ENCODE peak calls at places on chromosomes 2 and 18, in five cellular contexts. V is HAP-1, M is psoas muscle, U is fibroblast of lung, O is neuronal stem cell. S is an unnamed sample.

GRCh38 chr2:236875906-236876505 is 209.7 kb upstream of the COPS8 start:
- DNase-seq in V (no peak), M (peak; percentile 82), U (peak; percentile 18), O (no peak), S (no peak)

GRCh38 chr2:69269330-69269729 is 117.7 kb downstream of the GFPT1 start:
- DNase-seq in V (no peak), M (no peak), U (no peak), O (no peak), S (no peak)

GRCh38 chr2:236814558-236814957 is 244.9 kb downstream of the ACKR3 start:
- DNase-seq in V (no peak), M (no peak), U (no peak), O (no peak), S (no peak)

GRCh38 chr18:5311273-5312009 is 15.9 kb upstream of the ZBTB14 start:
- DNase-seq in V (no peak), M (no peak), U (peak; percentile 40), O (no peak), S (no peak)

GRCh38 chr18:74892066-74892627 is 294.5 kb downstream of the ZNF407 start:
- DNase-seq in V (no peak), M (no peak), U (no peak), O (no peak), S (no peak)

GRCh38 chr2:12765203-12765602 is 48.5 kb downstream of the TRIB2 start:
- DNase-seq in V (no peak), M (no peak), U (no peak), O (no peak), S (no peak)

GRCh38 chr2:109378682-109379081 is 235.1 kb downstream of the SEPTIN10 start:
- DNase-seq in V (no peak), M (peak; percentile 5), U (no peak), O (no peak), S (no peak)

GRCh38 chr2:227219312-227220105 is 55.1 kb downstream of the COL4A3 start:
- DNase-seq in V (no peak), M (no peak), U (no peak), O (no peak), S (no peak)

GRCh38 chr2:11899264-11899818 is 152.9 kb downstream of the LPIN1 start:
- DNase-seq in V (no peak), M (no peak), U (peak; percentile 65), O (no peak), S (no peak)

GRCh38 chr18:45910405-45911023 is 56.6 kb downstream of the EPG5 start:
- DNase-seq in V (peak; percentile 72), M (no peak), U (peak; percentile 48), O (peak; percentile 15), S (peak; percentile 62)

GRCh38 chr2:29325544-29325943 is 210.3 kb downstream of the CLIP4 start:
- DNase-seq in V (no peak), M (no peak), U (no peak), O (no peak), S (no peak)

GRCh38 chr18:456361-456821 is 44.1 kb downstream of the COLEC12 start:
- DNase-seq in V (no peak), M (peak; percentile 67), U (peak; percentile 51), O (no peak), S (no peak)

GRCh38 chr2:227442639-227443038 is 29.3 kb upstream of the AGFG1 start:
- DNase-seq in V (no peak), M (no peak), U (no peak), O (no peak), S (no peak)

GRCh38 chr2:166841152-166841551 is 47.1 kb upstream of the XIRP2 start:
- DNase-seq in V (no peak), M (no peak), U (no peak), O (no peak), S (no peak)

GRCh38 chr2:229243880-229244560 is 27.1 kb downstream of the PID1 start:
- DNase-seq in V (no peak), M (no peak), U (peak; percentile 86), O (no peak), S (no peak)

GRCh38 chr2:229246334-229246733 is 24.8 kb downstream of the PID1 start:
- DNase-seq in V (no peak), M (no peak), U (no peak), O (no peak), S (no peak)

GRCh38 chr2:229245013-229245412 is 26.1 kb downstream of the PID1 start:
- DNase-seq in V (no peak), M (no peak), U (peak; percentile 65), O (no peak), S (no peak)

GRCh38 chr2:229237270-229237669 is 33.8 kb downstream of the PID1 start:
- DNase-seq in V (no peak), M (no peak), U (no peak), O (no peak), S (no peak)

GRCh38 chr2:229240984-229241491 is 30.0 kb downstream of the PID1 start:
- DNase-seq in V (no peak), M (no peak), U (peak; percentile 21), O (no peak), S (no peak)
- H3K9me3 ChIP-seq in V (no peaks in the 10 kb centered on the region), M (no peaks in the 10 kb centered on the region), U (no peaks in the 10 kb centered on the region), O (peaks cover 3% of the 10 kb centered on the region), S (no peaks in the 10 kb centered on the region)

DNA sequence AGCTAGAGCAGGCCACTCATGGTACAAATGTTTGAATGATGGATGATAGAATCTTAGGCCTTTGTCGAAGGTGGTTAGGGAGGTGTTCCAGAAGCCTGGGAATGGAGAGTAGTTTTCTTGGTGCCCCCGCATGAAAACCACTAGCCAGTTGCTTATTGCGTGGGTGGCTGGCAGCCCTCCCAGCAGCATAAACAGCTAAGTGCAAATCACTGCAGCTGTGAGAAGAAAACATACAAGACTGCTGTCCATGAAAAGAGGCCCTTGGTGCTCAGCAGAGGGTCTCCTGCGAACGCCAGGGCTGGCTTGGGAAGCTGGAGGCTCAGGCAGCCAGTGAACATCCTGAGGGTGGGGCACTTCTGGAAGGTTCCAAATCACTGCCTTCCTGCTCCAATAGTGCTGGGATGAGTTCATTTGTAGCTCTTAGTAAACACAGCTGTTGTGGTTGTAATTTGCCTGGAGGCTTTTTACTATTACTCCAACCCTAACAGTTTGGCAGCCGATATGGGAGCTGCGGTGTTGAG is 118.8 kb downstream of the MGAT5 start:
- DNase-seq in V (no peak), M (peak; percentile 52), U (peak; percentile 91), O (no peak), S (no peak)
- H3K4me1 ChIP-seq in V (no peaks in the 10 kb centered on the region), M (peaks cover 14% of the 10 kb centered on the region), U (peaks cover 32% of the 10 kb centered on the region), O (no peaks in the 10 kb centered on the region), S (peaks cover 11% of the 10 kb centered on the region)

DNA sequence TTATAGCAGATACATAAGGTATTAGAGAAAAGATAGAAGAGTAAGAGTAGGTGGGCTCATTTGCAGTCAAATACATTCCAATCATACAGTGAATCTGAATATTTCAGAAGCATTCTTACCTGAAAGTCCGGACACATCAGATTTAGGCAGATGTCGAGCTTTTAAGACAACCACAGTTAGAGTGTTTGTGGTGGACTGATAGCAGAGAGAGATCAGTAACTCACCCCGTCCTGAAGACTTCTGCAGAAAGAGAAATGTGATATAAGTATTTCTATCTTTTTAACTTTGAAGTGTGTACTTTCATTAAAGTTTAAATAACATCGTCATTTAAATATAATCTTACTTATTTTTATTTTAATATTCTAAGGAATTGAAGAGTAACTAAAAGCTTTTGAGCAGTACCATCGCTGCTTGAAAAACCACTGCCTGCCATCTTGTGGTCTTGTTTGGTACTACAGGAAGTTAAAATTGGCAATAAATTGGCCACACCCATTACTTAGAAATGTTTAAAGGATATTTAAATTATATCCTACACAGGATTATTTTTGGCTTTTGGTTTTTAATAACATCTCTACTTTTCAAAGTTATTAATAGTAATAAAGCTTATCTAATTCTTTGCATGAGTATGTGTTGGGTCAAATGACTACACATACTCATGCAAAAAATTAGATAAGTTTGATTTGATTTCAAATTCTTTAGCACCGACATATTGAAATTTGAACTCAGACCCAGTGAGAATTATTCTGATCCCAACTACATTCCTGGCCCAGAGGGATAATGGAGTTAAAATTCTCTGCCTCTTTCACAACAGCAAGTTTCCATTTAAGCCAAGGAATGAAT is 5.5 kb downstream of the SYT4 start:
- DNase-seq in V (peak; percentile 57), M (no peak), U (peak; percentile 76), O (peak; percentile 46), S (no peak)
- H3K9me3 ChIP-seq in V (no peaks in the 10 kb centered on the region), M (no peaks in the 10 kb centered on the region), U (no peaks in the 10 kb centered on the region), O (no peaks in the 10 kb centered on the region), S (no peaks in the 10 kb centered on the region)

GRCh38 chr2:171149539-171149938 is 11.2 kb downstream of the TLK1 start:
- DNase-seq in V (no peak), M (no peak), U (no peak), O (no peak), S (no peak)
- H3K4me1 ChIP-seq in V (peaks cover 22% of the 10 kb centered on the region), M (peaks cover 13% of the 10 kb centered on the region), U (no peaks in the 10 kb centered on the region), O (no peaks in the 10 kb centered on the region), S (no peaks in the 10 kb centered on the region)

DNA sequence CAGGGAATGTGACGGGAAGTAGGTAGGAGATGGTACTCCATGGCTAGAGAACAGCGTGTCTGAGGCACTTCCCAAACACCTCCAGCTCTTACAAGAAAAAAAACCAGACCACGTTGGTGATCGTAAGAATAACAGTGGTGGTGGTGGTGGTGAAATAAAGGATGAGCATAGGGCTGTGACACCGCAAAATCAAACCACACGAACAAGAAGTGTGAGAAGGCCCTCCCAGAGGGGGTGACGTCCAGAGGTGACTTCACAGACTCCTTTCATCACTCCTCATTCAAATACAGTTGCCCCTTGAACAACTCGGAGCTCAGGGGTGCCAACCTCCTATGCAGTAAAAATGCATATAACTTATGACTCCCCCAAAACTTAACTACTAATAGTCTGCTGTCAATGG is 92.6 kb downstream of the FARSB start:
- DNase-seq in V (no peak), M (no peak), U (no peak), O (no peak), S (no peak)
- H3K9me3 ChIP-seq in V (no peaks in the 10 kb centered on the region), M (no peaks in the 10 kb centered on the region), U (no peaks in the 10 kb centered on the region), O (no peaks in the 10 kb centered on the region), S (no peaks in the 10 kb centered on the region)

GRCh38 chr18:69943021-69943420 is 4.7 kb downstream of the CD226 start:
- DNase-seq in V (no peak), M (no peak), U (no peak), O (no peak), S (no peak)

GRCh38 chr18:69946608-69947155 is 991 bp downstream of the CD226 start:
- DNase-seq in V (no peak), M (no peak), U (no peak), O (no peak), S (no peak)

GRCh38 chr18:69945220-69946114 is 2.2 kb downstream of the CD226 start:
- DNase-seq in V (no peak), M (no peak), U (no peak), O (no peak), S (no peak)

GRCh38 chr18:69947361-69948106 is at the start of gene CD226:
- DNase-seq in V (no peak), M (no peak), U (no peak), O (no peak), S (no peak)

GRCh38 chr18:69944434-69944833 is 3.2 kb downstream of the CD226 start:
- DNase-seq in V (no peak), M (no peak), U (no peak), O (no peak), S (no peak)
- H3K4me1 ChIP-seq in V (no peaks in the 10 kb centered on the region), M (no peaks in the 10 kb centered on the region), U (no peaks in the 10 kb centered on the region), O (no peaks in the 10 kb centered on the region), S (no peaks in the 10 kb centered on the region)

S was measured in right lobe of liver.